ENCODE peak calls at places on chromosomes 2 and 18, in five cellular contexts. Z is PC-3, I is B cell, K is nephron progenitor cell, N is GM06990. O is an unnamed sample.
A peak's percentile ranks its signal among the peaks of the same experiment; 100 is the strongest.

GRCh38 chr18:35582310-35582682 is 756 bp downstream of the GALNT1 start:
- DNase-seq in N (no peak), K (no peak), Z (no peak), I (no peak), O (no peak)

GRCh38 chr2:232013701-232014353 is 52.3 kb downstream of the DIS3L2 start:
- DNase-seq in N (peak; percentile 3), I (no peak), K (no peak), Z (peak; percentile 56), O (no peak)

GRCh38 chr2:163774862-163775261 is 39.1 kb upstream of the FIGN start:
- DNase-seq in I (no peak), K (no peak), N (no peak), Z (peak; percentile 95), O (no peak)

GRCh38 chr2:8605350-8606065 is 76.3 kb upstream of the ID2 start:
- DNase-seq in Z (peak; percentile 93), K (no peak), N (no peak), I (no peak), O (no peak)

GRCh38 chr2:188478724-188479123 is 187.1 kb downstream of the GULP1 start:
- DNase-seq in I (no peak), N (no peak), K (no peak), Z (no peak), O (no peak)

GRCh38 chr2:43426305-43427031 is 169.4 kb downstream of the THADA start:
- DNase-seq in K (no peak), N (peak; percentile 79), Z (peak; percentile 98), I (peak; percentile 80), O (peak; percentile 72)

GRCh38 chr2:202114798-202115197 is 41.7 kb downstream of the KIAA2012 start:
- DNase-seq in Z (no peak), N (no peak), K (no peak), I (no peak), O (no peak)

GRCh38 chr2:237725661-237726060 is 72.9 kb upstream of the RBM44 start:
- DNase-seq in N (no peak), I (no peak), Z (no peak), K (no peak), O (no peak)

GRCh38 chr2:95232232-95232631 is 24.9 kb downstream of the ZNF892 start:
- DNase-seq in N (no peak), Z (peak; percentile 16), K (no peak), I (no peak), O (no peak)

GRCh38 chr2:101828267-101829017 is 130.9 kb downstream of the MAP4K4 start:
- DNase-seq in N (no peak), K (no peak), Z (no peak), I (no peak), O (no peak)

GRCh38 chr2:101985101-101985792 is 6.5 kb upstream of the IL1R2 start:
- DNase-seq in I (no peak), K (no peak), N (no peak), Z (peak; percentile 96), O (no peak)

GRCh38 chr2:31216734-31217133 is 581 bp downstream of the CAPN14 start:
- DNase-seq in I (no peak), Z (no peak), N (no peak), K (no peak), O (no peak)

GRCh38 chr2:25305809-25306208 is 35.9 kb downstream of the DNMT3A start:
- DNase-seq in I (no peak), Z (no peak), K (no peak), N (no peak), O (peak; percentile 51)

GRCh38 chr2:237732790-237733349 is 65.7 kb upstream of the RBM44 start:
- DNase-seq in N (no peak), I (no peak), K (peak; percentile 32), Z (no peak), O (peak; percentile 45)

GRCh38 chr2:6694555-6694954 is 171.2 kb downstream of the CMPK2 start:
- DNase-seq in K (no peak), I (no peak), Z (no peak), N (no peak), O (no peak)

GRCh38 chr18:48819276-48819675 is 131.5 kb downstream of the SMAD7 start:
- DNase-seq in I (peak; percentile 15), K (no peak), N (no peak), Z (no peak), O (no peak)

GRCh38 chr2:221350621-221351020 is 221.5 kb downstream of the EPHA4 start:
- DNase-seq in K (no peak), I (no peak), Z (peak; percentile 24), N (no peak), O (no peak)

GRCh38 chr2:98027955-98028593 is 32.3 kb upstream of the TMEM131 start:
- DNase-seq in I (no peak), K (no peak), Z (no peak), N (no peak), O (no peak)

GRCh38 chr2:220962556-220962955 is 609.5 kb downstream of the EPHA4 start:
- DNase-seq in N (no peak), K (no peak), I (no peak), Z (no peak), O (no peak)

GRCh38 chr2:218001629-218002028 is 1.2 kb downstream of the TNS1 start:
- DNase-seq in N (no peak), I (no peak), K (no peak), Z (no peak), O (no peak)

GRCh38 chr18:32381761-32382160 is 88.9 kb downstream of the GAREM1 start:
- DNase-seq in N (no peak), I (no peak), Z (no peak), K (no peak), O (no peak)

GRCh38 chr2:121721926-121722325 is 14.7 kb downstream of the NIFK start:
- DNase-seq in K (no peak), I (no peak), Z (peak; percentile 80), N (no peak), O (no peak)

GRCh38 chr2:107775171-107775570 is 51.5 kb upstream of the RGPD4 start:
- DNase-seq in K (no peak), Z (no peak), I (no peak), N (no peak), O (no peak)

GRCh38 chr2:9191044-9191481 is 15.5 kb upstream of the ASAP2 start:
- DNase-seq in K (peak; percentile 60), N (no peak), I (no peak), Z (no peak), O (peak; percentile 50)

GRCh38 chr18:3447035-3447894 is 2.7 kb upstream of the TGIF1 start:
- DNase-seq in I (no peak), N (no peak), Z (peak; percentile 41), K (peak; percentile 42), O (no peak)

GRCh38 chr18:75638597-75639467 is 211.3 kb upstream of the SMIM21 start:
- DNase-seq in Z (no peak), N (no peak), I (no peak), K (peak; percentile 15), O (no peak)

GRCh38 chr18:75639468-75639831 is 211.9 kb upstream of the SMIM21 start:
- DNase-seq in I (no peak), Z (no peak), N (no peak), K (no peak), O (no peak)

GRCh38 chr18:75635096-75635495 is 207.6 kb upstream of the SMIM21 start:
- DNase-seq in Z (no peak), I (no peak), N (no peak), K (no peak), O (peak; percentile 15)

GRCh38 chr18:75643083-75643482 is 215.6 kb upstream of the SMIM21 start:
- DNase-seq in I (no peak), N (no peak), Z (no peak), K (no peak), O (no peak)

GRCh38 chr18:75638223-75638596 is 210.7 kb upstream of the SMIM21 start:
- DNase-seq in Z (no peak), N (no peak), K (no peak), I (no peak), O (no peak)
- TF ChIP-seq CTCF in Z (no peak), N (no peak), K (no peak), I (no peak), O (no peak)

DNA sequence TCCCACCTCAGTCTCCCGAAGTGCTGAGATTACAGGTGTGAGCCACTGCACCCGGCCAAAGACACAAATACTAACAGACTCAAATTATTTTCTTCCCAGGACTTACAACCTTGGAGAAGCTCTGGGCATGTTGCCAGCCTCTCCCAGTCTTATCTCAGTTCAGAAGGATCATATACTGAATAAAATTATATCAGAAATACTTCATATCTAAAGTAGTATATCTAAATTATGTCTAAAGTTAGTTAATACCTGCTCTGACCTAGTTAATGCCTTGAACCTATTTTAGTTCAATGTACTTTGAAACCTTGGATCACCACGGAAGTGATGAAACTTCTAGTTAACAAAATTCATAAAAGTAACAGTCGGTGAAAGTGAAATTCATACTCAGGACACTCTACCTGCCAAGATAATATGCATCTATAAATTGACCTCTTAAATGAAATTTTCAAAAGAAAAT is 34.4 kb upstream of the CYBRD1 start:
- DNase-seq in N (no peak), I (no peak), Z (no peak), K (no peak), O (no peak)
- TF ChIP-seq CTCF in N (no peak), I (no peak), Z (no peak), K (no peak), O (no peak)

DNA sequence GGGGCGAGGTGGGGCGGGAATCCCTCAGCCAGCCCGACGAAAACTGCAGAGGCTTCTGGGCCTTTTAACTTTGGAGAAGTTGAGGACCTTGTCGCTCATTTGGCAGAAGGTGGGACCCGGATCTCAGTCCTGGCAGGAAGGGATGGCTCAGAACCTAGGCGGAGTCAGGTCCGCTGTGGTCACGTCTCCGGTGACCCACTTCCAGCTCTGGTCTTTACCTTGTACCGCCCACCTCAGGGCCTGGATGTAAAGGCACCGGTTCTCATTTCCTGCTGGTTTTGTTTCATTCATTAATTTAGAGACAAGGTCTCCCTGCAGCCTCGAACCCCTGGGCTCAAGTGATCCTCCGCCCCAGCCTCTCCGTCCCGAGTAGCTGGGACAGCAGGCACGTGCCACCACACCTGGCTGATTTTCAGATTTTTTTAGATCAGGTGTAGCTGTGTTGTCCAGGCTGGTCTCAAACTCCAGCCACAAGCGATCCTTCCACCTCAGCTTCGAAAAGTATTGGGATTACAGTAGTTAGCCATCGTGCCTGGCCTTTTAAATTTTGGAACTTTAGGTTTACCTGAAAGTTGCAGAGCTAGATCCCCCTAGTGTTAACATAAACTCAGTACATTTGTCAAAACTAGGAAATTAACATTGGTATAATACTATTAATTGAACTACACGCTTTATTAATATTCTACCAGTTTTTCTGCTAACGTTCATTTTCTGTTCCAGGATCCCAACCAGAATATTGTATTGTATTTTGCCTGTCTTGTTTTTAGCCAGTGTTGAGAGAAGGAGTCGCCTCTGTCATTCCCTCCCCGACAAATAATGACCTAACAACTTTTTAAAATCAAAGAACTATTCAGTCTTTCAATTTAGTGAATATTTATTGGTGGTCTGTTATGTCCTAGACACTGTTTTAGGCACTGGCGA is 867 bp downstream of the POLI start:
- DNase-seq in K (no peak), N (no peak), I (no peak), Z (peak; percentile 67), O (no peak)
- TF ChIP-seq CTCF in K (peak; percentile 11), N (peak; percentile 49), I (peak; percentile 73), Z (peak; percentile 67), O (peak; percentile 22)

GRCh38 chr18:8984131-8984670 is 118.3 kb upstream of the NDUFV2 start:
- DNase-seq in N (no peak), I (no peak), K (no peak), Z (no peak), O (no peak)

GRCh38 chr18:8979258-8979988 is 123.1 kb upstream of the NDUFV2 start:
- DNase-seq in K (no peak), I (no peak), Z (no peak), N (no peak), O (no peak)

GRCh38 chr18:8980496-8981402 is 121.8 kb upstream of the NDUFV2 start:
- DNase-seq in K (no peak), N (no peak), Z (no peak), I (no peak), O (no peak)

GRCh38 chr18:8978394-8978793 is 124.1 kb upstream of the NDUFV2 start:
- DNase-seq in N (no peak), Z (no peak), I (no peak), K (no peak), O (no peak)

GRCh38 chr18:8982416-8983183 is 119.9 kb upstream of the NDUFV2 start:
- DNase-seq in I (peak; percentile 57), Z (peak; percentile 86), K (no peak), N (no peak), O (peak; percentile 51)
- TF ChIP-seq CTCF in I (peak; percentile 52), Z (peak; percentile 89), K (no peak), N (peak; percentile 37), O (peak; percentile 58)

O was measured in BE2C.